ENCODE peak calls at places on chromosomes 16 and 17, in five cellular contexts. One of them, this sample, is unnamed.

GRCh38 chr17:77601054-77601979 is 357.2 kb upstream of the TNRC6C start:
- DNase-seq in endothelial cell: no peak
- DNase-seq in dorsolateral prefrontal cortex: no peak
- DNase-seq in spleen: peak; percentile 41
- DNase-seq in AG09309: no peak
- DNase-seq in this sample: no peak

GRCh38 chr17:32783602-32784001 is 93.3 kb downstream of the MYO1D start:
- DNase-seq in endothelial cell: no peak
- DNase-seq in dorsolateral prefrontal cortex: no peak
- DNase-seq in spleen: no peak
- DNase-seq in AG09309: peak; percentile 52
- DNase-seq in this sample: peak; percentile 74

GRCh38 chr16:81610144-81610842 is 165.7 kb downstream of the CMIP start:
- DNase-seq in endothelial cell: no peak
- DNase-seq in dorsolateral prefrontal cortex: peak; percentile 87
- DNase-seq in spleen: no peak
- DNase-seq in AG09309: no peak
- DNase-seq in this sample: no peak

GRCh38 chr17:77390870-77391269 is 250.1 kb downstream of the SEC14L1 start:
- DNase-seq in endothelial cell: no peak
- DNase-seq in dorsolateral prefrontal cortex: no peak
- DNase-seq in spleen: no peak
- DNase-seq in AG09309: no peak
- DNase-seq in this sample: no peak

GRCh38 chr16:19114359-19115147 is 789 bp downstream of the ITPRIPL2 start:
- DNase-seq in endothelial cell: peak; percentile 68
- DNase-seq in dorsolateral prefrontal cortex: no peak
- DNase-seq in spleen: peak; percentile 83
- DNase-seq in AG09309: no peak
- DNase-seq in this sample: peak; percentile 77

GRCh38 chr16:82621796-82622195 is 5.0 kb upstream of the CDH13 start:
- DNase-seq in endothelial cell: no peak
- DNase-seq in dorsolateral prefrontal cortex: no peak
- DNase-seq in spleen: no peak
- DNase-seq in AG09309: no peak
- DNase-seq in this sample: no peak

GRCh38 chr17:42153919-42154491 is 784 bp downstream of the RAB5C start:
- DNase-seq in endothelial cell: no peak
- DNase-seq in dorsolateral prefrontal cortex: no peak
- DNase-seq in spleen: no peak
- DNase-seq in AG09309: no peak
- DNase-seq in this sample: peak; percentile 27

GRCh38 chr16:2228161-2228824 is 4.9 kb downstream of the E4F1 start:
- DNase-seq in endothelial cell: no peak
- DNase-seq in dorsolateral prefrontal cortex: no peak
- DNase-seq in spleen: no peak
- DNase-seq in AG09309: no peak
- DNase-seq in this sample: no peak

DNA sequence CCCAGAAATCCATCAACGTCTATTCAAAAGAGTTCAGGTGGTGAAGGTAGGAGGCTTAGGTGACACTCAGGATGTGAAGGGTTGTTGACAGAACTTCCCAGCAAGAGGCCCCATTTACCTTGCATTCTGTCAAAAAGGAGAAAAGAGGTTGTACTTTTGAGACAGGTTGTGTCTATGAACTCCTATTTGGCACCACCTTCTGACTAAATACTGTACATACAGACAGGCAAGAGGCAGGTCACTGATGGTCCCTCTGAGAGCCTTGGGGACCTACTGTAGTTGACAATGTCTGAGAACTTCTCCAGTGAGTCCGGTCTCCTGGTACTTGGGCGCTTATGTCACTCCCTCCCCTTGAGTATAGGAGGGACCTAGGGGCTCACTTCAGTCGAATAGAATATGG is 479.3 kb upstream of the ZFHX3 start:
- DNase-seq in endothelial cell: no peak
- DNase-seq in dorsolateral prefrontal cortex: no peak
- DNase-seq in spleen: no peak
- DNase-seq in AG09309: no peak
- DNase-seq in this sample: peak; percentile 6
- TF ChIP-seq CTCF in endothelial cell: no peak
- TF ChIP-seq CTCF in dorsolateral prefrontal cortex: no peak
- TF ChIP-seq CTCF in spleen: no peak
- TF ChIP-seq CTCF in AG09309: peak; percentile 14
- TF ChIP-seq CTCF in this sample: no peak

GRCh38 chr16:67873435-67874146 is 739 bp downstream of the EDC4 start:
- DNase-seq in endothelial cell: no peak
- DNase-seq in dorsolateral prefrontal cortex: no peak
- DNase-seq in spleen: no peak
- DNase-seq in AG09309: no peak
- DNase-seq in this sample: no peak

GRCh38 chr16:67872131-67872630 is 671 bp upstream of the EDC4 start:
- DNase-seq in endothelial cell: no peak
- DNase-seq in dorsolateral prefrontal cortex: no peak
- DNase-seq in spleen: no peak
- DNase-seq in AG09309: no peak
- DNase-seq in this sample: no peak

GRCh38 chr16:67874147-67874771 is 1.4 kb downstream of the EDC4 start:
- DNase-seq in endothelial cell: no peak
- DNase-seq in dorsolateral prefrontal cortex: no peak
- DNase-seq in spleen: no peak
- DNase-seq in AG09309: no peak
- DNase-seq in this sample: no peak

GRCh38 chr16:67871256-67871655 is 1.6 kb upstream of the EDC4 start:
- DNase-seq in endothelial cell: no peak
- DNase-seq in dorsolateral prefrontal cortex: no peak
- DNase-seq in spleen: no peak
- DNase-seq in AG09309: no peak
- DNase-seq in this sample: no peak

GRCh38 chr16:67872631-67873434 is at the start of gene EDC4:
- DNase-seq in endothelial cell: peak; percentile 68
- DNase-seq in dorsolateral prefrontal cortex: peak; percentile 86
- DNase-seq in spleen: peak; percentile 96
- DNase-seq in AG09309: no peak
- DNase-seq in this sample: peak; percentile 91
- TF ChIP-seq CTCF in endothelial cell: no peak
- TF ChIP-seq CTCF in dorsolateral prefrontal cortex: no peak
- TF ChIP-seq CTCF in spleen: no peak
- TF ChIP-seq CTCF in AG09309: no peak
- TF ChIP-seq CTCF in this sample: no peak

GRCh38 chr17:37213927-37214326 is 161.9 kb upstream of the C17orf78 start:
- DNase-seq in endothelial cell: no peak
- DNase-seq in dorsolateral prefrontal cortex: no peak
- DNase-seq in spleen: no peak
- DNase-seq in AG09309: no peak
- DNase-seq in this sample: no peak

GRCh38 chr17:37207103-37207502 is 168.7 kb upstream of the C17orf78 start:
- DNase-seq in endothelial cell: no peak
- DNase-seq in dorsolateral prefrontal cortex: no peak
- DNase-seq in spleen: no peak
- DNase-seq in AG09309: no peak
- DNase-seq in this sample: no peak

GRCh38 chr17:37206299-37206698 is 169.5 kb upstream of the C17orf78 start:
- DNase-seq in endothelial cell: no peak
- DNase-seq in dorsolateral prefrontal cortex: no peak
- DNase-seq in spleen: no peak
- DNase-seq in AG09309: no peak
- DNase-seq in this sample: no peak

DNA sequence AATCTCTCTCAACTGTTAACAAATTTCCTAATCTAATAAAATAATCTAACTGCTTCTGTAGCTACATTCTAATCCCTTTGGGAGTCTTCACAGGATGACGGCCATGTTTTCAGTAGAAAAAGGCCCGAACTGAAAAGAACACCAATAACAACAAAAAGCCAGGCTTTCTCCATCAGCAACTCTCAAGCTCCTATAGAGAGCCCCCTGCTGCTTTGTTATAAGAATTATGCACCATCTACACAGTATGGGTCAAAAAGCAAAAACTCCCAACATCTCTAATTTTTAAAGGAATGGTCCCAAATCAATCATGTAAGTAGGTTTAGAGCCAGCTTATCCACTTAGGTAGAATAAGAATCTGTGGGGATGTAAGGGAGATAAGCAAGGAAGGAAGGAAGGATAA is 163.6 kb upstream of the C17orf78 start:
- DNase-seq in endothelial cell: no peak
- DNase-seq in dorsolateral prefrontal cortex: no peak
- DNase-seq in spleen: no peak
- DNase-seq in AG09309: no peak
- DNase-seq in this sample: no peak
- TF ChIP-seq CTCF in endothelial cell: no peak
- TF ChIP-seq CTCF in dorsolateral prefrontal cortex: no peak
- TF ChIP-seq CTCF in spleen: no peak
- TF ChIP-seq CTCF in AG09309: peak; percentile 26
- TF ChIP-seq CTCF in this sample: no peak

DNA sequence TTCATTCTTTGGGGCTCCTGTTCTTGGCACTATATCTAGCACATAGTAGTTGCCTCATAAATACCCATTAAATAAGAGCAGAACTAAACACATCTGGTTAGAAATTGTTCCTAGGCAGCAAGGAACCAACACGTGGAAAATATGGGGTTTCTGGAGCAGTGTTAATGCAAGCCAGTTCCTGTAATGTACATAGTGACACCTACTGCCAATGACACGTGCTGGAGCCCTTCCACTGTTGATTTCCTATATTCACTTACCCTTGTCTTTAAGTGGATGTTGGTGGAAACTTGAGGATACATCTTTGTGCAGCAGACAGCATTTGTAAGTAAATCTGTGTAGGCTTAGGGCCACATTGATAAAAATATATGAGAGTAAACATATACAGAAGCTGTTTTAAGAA is 1.6 kb upstream of the IRF8 start:
- DNase-seq in endothelial cell: no peak
- DNase-seq in dorsolateral prefrontal cortex: no peak
- DNase-seq in spleen: no peak
- DNase-seq in AG09309: no peak
- DNase-seq in this sample: no peak
- TF ChIP-seq CTCF in endothelial cell: no peak
- TF ChIP-seq CTCF in dorsolateral prefrontal cortex: no peak
- TF ChIP-seq CTCF in spleen: no peak
- TF ChIP-seq CTCF in AG09309: no peak
- TF ChIP-seq CTCF in this sample: no peak

GRCh38 chr17:53336281-53336680 is 486.4 kb upstream of the KIF2B start:
- DNase-seq in endothelial cell: no peak
- DNase-seq in dorsolateral prefrontal cortex: no peak
- DNase-seq in spleen: peak; percentile 41
- DNase-seq in AG09309: no peak
- DNase-seq in this sample: no peak

GRCh38 chr17:53335443-53335842 is 487.3 kb upstream of the KIF2B start:
- DNase-seq in endothelial cell: no peak
- DNase-seq in dorsolateral prefrontal cortex: no peak
- DNase-seq in spleen: no peak
- DNase-seq in AG09309: no peak
- DNase-seq in this sample: no peak
- TF ChIP-seq CTCF in endothelial cell: no peak
- TF ChIP-seq CTCF in dorsolateral prefrontal cortex: no peak
- TF ChIP-seq CTCF in spleen: no peak
- TF ChIP-seq CTCF in AG09309: no peak
- TF ChIP-seq CTCF in this sample: no peak

GRCh38 chr17:82648761-82649474 is 674 bp upstream of the WDR45B start:
- DNase-seq in endothelial cell: peak; percentile 46
- DNase-seq in dorsolateral prefrontal cortex: no peak
- DNase-seq in spleen: peak; percentile 93
- DNase-seq in AG09309: no peak
- DNase-seq in this sample: no peak

GRCh38 chr17:82649501-82650261 is 1.4 kb upstream of the WDR45B start:
- DNase-seq in endothelial cell: no peak
- DNase-seq in dorsolateral prefrontal cortex: no peak
- DNase-seq in spleen: peak; percentile 82
- DNase-seq in AG09309: no peak
- DNase-seq in this sample: no peak

GRCh38 chr17:82648165-82648668 is at the start of gene WDR45B:
- DNase-seq in endothelial cell: peak; percentile 90
- DNase-seq in dorsolateral prefrontal cortex: peak; percentile 96
- DNase-seq in spleen: peak; percentile 98
- DNase-seq in AG09309: peak; percentile 92
- DNase-seq in this sample: peak; percentile 99

GRCh38 chr17:82645516-82645915 is 2.7 kb downstream of the WDR45B start:
- DNase-seq in endothelial cell: no peak
- DNase-seq in dorsolateral prefrontal cortex: no peak
- DNase-seq in spleen: no peak
- DNase-seq in AG09309: no peak
- DNase-seq in this sample: no peak

DNA sequence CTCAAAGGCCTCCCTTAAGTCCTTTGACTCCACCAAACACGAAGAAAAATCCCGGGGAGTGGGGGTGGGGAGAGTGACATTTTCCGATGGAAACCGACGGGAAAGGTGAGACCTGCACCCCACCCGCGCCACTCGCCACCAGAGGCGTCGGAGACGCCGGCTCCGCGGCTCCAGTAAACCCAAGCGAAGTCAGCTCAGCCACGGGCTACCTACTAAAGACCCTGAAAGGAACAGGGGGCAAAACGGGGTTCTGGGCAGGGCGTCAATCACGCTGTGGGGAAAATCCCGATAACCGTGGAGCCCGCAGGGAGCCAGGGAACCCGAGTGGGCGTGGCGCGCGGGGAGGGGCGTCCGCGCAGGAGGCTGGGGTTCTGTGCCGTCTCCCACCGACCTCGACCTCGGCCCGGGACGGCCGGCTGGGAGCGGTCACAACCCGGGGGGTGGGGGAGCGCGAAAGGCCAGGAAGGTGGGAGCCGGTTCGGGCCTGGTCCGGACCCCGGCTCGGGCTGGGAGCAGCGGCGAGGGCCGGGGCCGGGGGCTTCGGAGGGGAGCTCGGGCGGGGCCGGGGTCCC is 565 bp downstream of the WDR45B start:
- DNase-seq in endothelial cell: peak; percentile 51
- DNase-seq in dorsolateral prefrontal cortex: no peak
- DNase-seq in spleen: no peak
- DNase-seq in AG09309: no peak
- DNase-seq in this sample: peak; percentile 36
- TF ChIP-seq CTCF in endothelial cell: no peak
- TF ChIP-seq CTCF in dorsolateral prefrontal cortex: no peak
- TF ChIP-seq CTCF in spleen: no peak
- TF ChIP-seq CTCF in AG09309: peak; percentile 11
- TF ChIP-seq CTCF in this sample: peak; percentile 5

DNA sequence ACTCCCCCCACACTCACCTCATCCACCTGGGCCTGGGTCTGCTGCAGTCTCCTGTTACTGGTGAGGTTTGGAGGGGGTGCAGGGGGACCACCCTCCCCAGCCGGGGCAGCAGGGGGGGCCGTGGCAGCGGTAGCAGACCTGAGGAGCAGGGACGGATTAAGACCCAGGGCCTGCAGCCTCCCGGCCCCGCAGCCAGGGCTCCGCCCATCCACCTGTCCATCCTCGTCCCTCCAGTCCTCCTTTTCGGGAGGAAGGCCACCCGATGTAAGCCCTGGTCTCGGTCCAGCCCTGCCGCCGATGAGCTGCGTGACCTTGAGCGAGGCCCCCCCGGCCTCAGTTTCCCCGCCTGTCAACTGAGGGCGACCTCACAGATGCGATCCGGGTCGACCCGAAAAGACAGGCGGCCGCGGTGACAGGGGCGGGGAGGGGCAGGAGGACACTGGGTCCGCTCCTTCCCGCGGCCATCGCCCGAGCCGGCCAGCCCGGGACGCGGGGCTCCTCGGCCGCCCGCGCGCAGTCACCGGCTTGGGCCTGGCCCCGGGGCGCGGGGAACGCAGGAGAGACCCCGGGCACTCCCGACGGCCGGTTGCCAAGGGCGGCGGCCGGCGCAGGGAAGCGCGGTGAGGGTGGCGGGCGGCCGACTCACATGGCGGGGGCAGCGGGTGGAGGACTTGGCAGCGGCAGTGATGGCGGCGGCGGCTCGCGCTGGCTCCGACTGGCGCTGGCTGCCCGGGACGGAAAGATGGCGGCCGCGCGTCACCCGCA is at the start of gene VAMP2:
- DNase-seq in endothelial cell: peak; percentile 84
- DNase-seq in dorsolateral prefrontal cortex: peak; percentile 87
- DNase-seq in spleen: peak; percentile 96
- DNase-seq in AG09309: no peak
- DNase-seq in this sample: peak; percentile 82
- TF ChIP-seq CTCF in endothelial cell: no peak
- TF ChIP-seq CTCF in dorsolateral prefrontal cortex: no peak
- TF ChIP-seq CTCF in spleen: peak; percentile 26
- TF ChIP-seq CTCF in AG09309: no peak
- TF ChIP-seq CTCF in this sample: no peak

This sample was measured in GM12865.